ENCODE peak calls at places on chromosome 9, in four cellular contexts. R is stimulated activated CD4-positive, alpha-beta T cell treated with anti-CD3 and anti-CD28 coated beads, TNF-alpha, amount 100 ng/mL, for 24 hours; V is fibroblast of villous mesenchyme; I is activated naive CD4-positive, alpha-beta T cell treated with anti-CD3 and anti-CD28 coated beads, Interleukin-2, amount 50 U/mL, for 16 hours. U is an unnamed sample.

GRCh38 chr9:101727621-101728524 is 10.6 kb downstream of the GRIN3A start:
- DNase-seq in V (peak), I (no peak), R (no peak), U (no peak)

GRCh38 chr9:137078701-137079400 is 1.5 kb downstream of the UAP1L1 start:
- DNase-seq in V (no peak), R (no peak), I (no peak), U (no peak)

GRCh38 chr9:92135576-92135975 is 20.4 kb upstream of the SPTLC1 start:
- DNase-seq in R (no peak), V (no peak), I (no peak), U (no peak)

GRCh38 chr9:91196103-91196761 is 165.5 kb downstream of the AUH start:
- DNase-seq in V (no peak), I (no peak), R (no peak), U (no peak)

GRCh38 chr9:23812673-23813072 is 13.4 kb downstream of the ELAVL2 start:
- DNase-seq in R (no peak), V (no peak), I (no peak), U (peak)

GRCh38 chr9:137139468-137140150 is 655 bp downstream of the GRIN1 start:
- DNase-seq in I (no peak), V (no peak), R (no peak), U (no peak)

GRCh38 chr9:83472221-83472665 is 66.0 kb downstream of the FRMD3 start:
- DNase-seq in R (no peak), V (peak), I (no peak), U (no peak)

GRCh38 chr9:93911136-93911745 is 43.9 kb downstream of the BARX1 start:
- DNase-seq in V (no peak), I (no peak), R (no peak), U (no peak)

GRCh38 chr9:110069326-110070248 is 138.4 kb downstream of the C9orf152 start:
- DNase-seq in I (no peak), V (peak), R (no peak), U (no peak)

GRCh38 chr9:9747787-9748186 is 865.0 kb downstream of the PTPRD start:
- DNase-seq in R (no peak), I (no peak), V (peak), U (no peak)

GRCh38 chr9:95753762-95754465 is 121.6 kb upstream of the ERCC6L2 start:
- DNase-seq in R (no peak), I (no peak), V (peak), U (no peak)

GRCh38 chr9:76594764-76595410 is 135.9 kb downstream of the GCNT1 start:
- DNase-seq in I (no peak), R (no peak), V (no peak), U (no peak)

GRCh38 chr9:37919166-37919955 is 15.4 kb upstream of the SLC25A51 start:
- DNase-seq in R (no peak), I (no peak), V (no peak), U (no peak)

GRCh38 chr9:18362901-18363685 is 110.9 kb upstream of the ADAMTSL1 start:
- DNase-seq in I (no peak), V (peak), R (no peak), U (no peak)

GRCh38 chr9:133834080-133834976 is 96.2 kb upstream of the SARDH start:
- DNase-seq in I (no peak), R (no peak), V (no peak), U (no peak)

GRCh38 chr9:125679597-125680189 is 27.3 kb downstream of the MAPKAP1 start:
- DNase-seq in I (no peak), R (no peak), V (no peak), U (no peak)

GRCh38 chr9:33167949-33168535 is 906 bp upstream of the B4GALT1 start:
- DNase-seq in R (no peak), I (no peak), V (peak), U (no peak)

GRCh38 chr9:129027224-129027684 is 877 bp downstream of the SH3GLB2 start:
- DNase-seq in I (no peak), V (no peak), R (no peak), U (no peak)

GRCh38 chr9:126982215-126983002 is 67.8 kb downstream of the RALGPS1 start:
- DNase-seq in V (no peak), R (no peak), I (no peak), U (no peak)

GRCh38 chr9:133059623-133060022 is 2.2 kb upstream of the CEL start:
- DNase-seq in V (no peak), R (no peak), I (no peak), U (no peak)

GRCh38 chr9:129989740-129990139 is 53.2 kb downstream of the FNBP1 start:
- DNase-seq in I (no peak), V (peak), R (no peak), U (no peak)

GRCh38 chr9:123359546-123359945 is 3.5 kb downstream of the CRB2 start:
- DNase-seq in V (no peak), I (no peak), R (no peak), U (no peak)

GRCh38 chr9:130689937-130690700 is 3.5 kb upstream of the EXOSC2 start:
- DNase-seq in V (peak), R (no peak), I (no peak), U (peak)

GRCh38 chr9:113588936-113589335 is 125.4 kb downstream of the RGS3 start:
- DNase-seq in I (no peak), V (no peak), R (no peak), U (no peak)

GRCh38 chr9:27634879-27635278 is 61.6 kb upstream of the C9orf72 start:
- DNase-seq in I (no peak), V (no peak), R (no peak), U (no peak)

GRCh38 chr9:112556497-112557085 is 70.0 kb downstream of the KIAA1958 start:
- DNase-seq in I (no peak), V (peak), R (no peak), U (no peak)

GRCh38 chr9:90517103-90517502 is 125.5 kb downstream of the DIRAS2 start:
- DNase-seq in I (no peak), R (no peak), V (no peak), U (no peak)

GRCh38 chr9:119458068-119458467 is 88.8 kb upstream of the BRINP1 start:
- DNase-seq in I (no peak), V (no peak), R (no peak), U (no peak)

GRCh38 chr9:15349892-15350761 is 43.1 kb upstream of the TTC39B start:
- DNase-seq in I (peak), R (no peak), V (no peak), U (peak)

GRCh38 chr9:90642570-90643539 is at the start of gene DIRAS2:
- DNase-seq in V (peak), I (peak), R (no peak), U (peak)

GRCh38 chr9:6584881-6585597 is 60.5 kb downstream of the GLDC start:
- DNase-seq in I (no peak), R (no peak), V (peak), U (peak)

GRCh38 chr9:93573204-93573828 is 3.1 kb upstream of the PHF2 start:
- DNase-seq in R (no peak), V (no peak), I (no peak), U (no peak)

GRCh38 chr9:91421022-91421765 is 2.4 kb downstream of the NFIL3 start:
- DNase-seq in R (no peak), V (peak), I (no peak), U (no peak)

GRCh38 chr9:35962126-35962906 is 4.4 kb upstream of the OR2S2 start:
- DNase-seq in V (peak), R (no peak), I (no peak), U (peak)

U was measured in NCI-H446.